ENCODE peak calls at places on chromosomes 13 and 19, in six cellular contexts. I is H9, M is IMR-90, H is trophoblast cell, O is mesenchymal stem cell, P is H1. G is an unnamed sample. For H3K4me1, the result is how much of the 10 kb centered on the place peaks cover.

GRCh38 chr19:54179921-54180452 is 7.0 kb upstream of the TMC4 start:
- DNase-seq in P (peak), O (peak), H (peak), M (peak), I (peak), G (peak)

GRCh38 chr13:41565221-41565620 is 107.9 kb downstream of the RGCC start:
- DNase-seq in M (peak), I (no peak), O (peak), P (no peak), H (no peak), G (no peak)

GRCh38 chr19:5804516-5805464 is at the start of gene NRTN:
- DNase-seq in H (no peak), I (peak), O (no peak), M (no peak), P (no peak), G (peak)

GRCh38 chr19:43422000-43422688 is 7.5 kb downstream of the TEX101 start:
- DNase-seq in M (no peak), I (no peak), H (no peak), P (no peak), O (no peak), G (no peak)

GRCh38 chr13:33080962-33081655 is 64.9 kb downstream of the KL start:
- DNase-seq in O (no peak), M (no peak), I (no peak), P (no peak), H (no peak), G (no peak)

GRCh38 chr13:37492741-37493514 is 105.6 kb downstream of the POSTN start:
- DNase-seq in M (peak), H (no peak), I (no peak), P (no peak), O (peak), G (no peak)

GRCh38 chr19:43651758-43652545 is 12.3 kb upstream of the CADM4 start:
- DNase-seq in I (peak), H (peak), M (peak), O (peak), P (no peak), G (no peak)

GRCh38 chr19:11485245-11485837 is 4.5 kb upstream of the ELAVL3 start:
- DNase-seq in O (no peak), M (no peak), I (no peak), H (no peak), P (no peak), G (no peak)

GRCh38 chr19:19356500-19356899 is 35.9 kb downstream of the MAU2 start:
- DNase-seq in I (no peak), O (no peak), M (no peak), H (no peak), P (no peak), G (no peak)

GRCh38 chr19:6728346-6728745 is 7.9 kb upstream of the C3 start:
- DNase-seq in P (no peak), I (no peak), O (no peak), M (no peak), H (no peak), G (no peak)

GRCh38 chr13:114118086-114118762 is 14.2 kb downstream of the RASA3 start:
- DNase-seq in O (peak), I (no peak), P (no peak), M (no peak), H (no peak), G (no peak)

GRCh38 chr13:48975101-48975925 is at the start of gene FNDC3A:
- DNase-seq in P (no peak), O (peak), M (peak), H (peak), I (peak), G (no peak)

GRCh38 chr13:74966814-74967213 is 515.2 kb downstream of the TBC1D4 start:
- DNase-seq in P (no peak), I (no peak), H (no peak), O (peak), M (no peak), G (no peak)

GRCh38 chr13:75181906-75182305 is 300.1 kb downstream of the TBC1D4 start:
- DNase-seq in P (no peak), I (no peak), M (peak), O (peak), H (peak), G (no peak)

GRCh38 chr19:2273356-2274184 is 8.4 kb downstream of the PEAK3 start:
- DNase-seq in I (peak), H (peak), M (peak), P (peak), O (peak), G (peak)

GRCh38 chr13:58097831-58098230 is 466.3 kb downstream of the PCDH17 start:
- DNase-seq in H (no peak), P (no peak), I (no peak), O (peak), M (no peak), G (no peak)

GRCh38 chr13:114121496-114122466 is 10.6 kb downstream of the RASA3 start:
- DNase-seq in O (peak), I (no peak), P (no peak), H (no peak), M (no peak), G (no peak)

GRCh38 chr13:110285991-110286923 is 20.7 kb downstream of the COL4A1 start:
- DNase-seq in O (no peak), P (no peak), M (no peak), H (peak), I (no peak), G (no peak)

GRCh38 chr13:51714663-51715168 is 89.2 kb downstream of the DHRS12 start:
- DNase-seq in H (peak), O (peak), I (no peak), M (peak), P (no peak), G (no peak)

GRCh38 chr19:4310247-4311121 is 6.1 kb downstream of the FSD1 start:
- DNase-seq in M (no peak), O (no peak), P (peak), H (no peak), I (peak), G (no peak)

GRCh38 chr13:34419025-34419424 is 523.0 kb upstream of the NBEA start:
- DNase-seq in M (no peak), I (no peak), P (no peak), O (peak), H (no peak), G (no peak)

GRCh38 chr19:57559008-57559403 is 657 bp downstream of the ZNF550 start:
- DNase-seq in I (peak), H (no peak), M (no peak), O (peak), P (no peak), G (no peak)

GRCh38 chr19:51111606-51112005 is 3.4 kb upstream of the CTU1 start:
- DNase-seq in O (no peak), H (no peak), M (no peak), P (no peak), I (peak), G (no peak)

GRCh38 chr13:84571264-84571663 is 689.0 kb upstream of the SLITRK1 start:
- DNase-seq in O (no peak), M (peak), H (no peak), I (no peak), P (no peak), G (no peak)

GRCh38 chr19:51702103-51702753 is 9.1 kb downstream of the SPACA6 start:
- DNase-seq in M (peak), H (peak), O (peak), I (peak), P (peak), G (no peak)

GRCh38 chr13:30376426-30377311 is 45.6 kb upstream of the UBE2L5 start:
- DNase-seq in M (no peak), P (no peak), O (no peak), I (no peak), H (no peak), G (no peak)

GRCh38 chr19:10718205-10719196 is 622 bp downstream of the DNM2 start:
- DNase-seq in I (no peak), O (peak), H (peak), P (no peak), M (peak), G (no peak)

GRCh38 chr19:1221141-1221903 is 15.7 kb downstream of the STK11 start:
- DNase-seq in O (peak), I (no peak), M (peak), H (no peak), P (no peak), G (no peak)

GRCh38 chr13:94298346-94298745 is 181.1 kb downstream of the DCT start:
- DNase-seq in P (no peak), H (no peak), M (no peak), I (no peak), O (no peak), G (no peak)

GRCh38 chr13:59823495-59823894 is 340.2 kb downstream of the DIAPH3 start:
- DNase-seq in O (peak), I (no peak), P (no peak), M (peak), H (no peak), G (no peak)

GRCh38 chr13:104327217-104327616 is 1261.0 kb upstream of the SLC10A2 start:
- DNase-seq in H (no peak), P (no peak), I (no peak), O (no peak), M (no peak), G (no peak)

GRCh38 chr19:50780753-50781480 is 9.3 kb upstream of the ACP4 start:
- DNase-seq in I (no peak), P (no peak), M (no peak), H (peak), O (no peak), G (no peak)

GRCh38 chr13:31322025-31322424 is 122.2 kb downstream of the B3GLCT start:
- DNase-seq in O (peak), H (peak), I (no peak), M (peak), P (no peak), G (no peak)

GRCh38 chr13:113669231-113669870 is 2.3 kb downstream of the GRK1 start:
- DNase-seq in I (no peak), H (no peak), M (no peak), O (no peak), P (no peak), G (no peak)

GRCh38 chr19:8500158-8500557 is 2.3 kb downstream of the PRAM1 start:
- DNase-seq in H (no peak), I (no peak), O (no peak), P (no peak), M (no peak), G (no peak)

GRCh38 chr13:73810647-73811046 is 323.6 kb downstream of the KLF12 start:
- DNase-seq in O (no peak), P (no peak), M (peak), H (no peak), I (no peak), G (no peak)

GRCh38 chr19:33472696-33473624 is 48.6 kb downstream of the PEPD start:
- DNase-seq in H (peak), M (peak), P (no peak), I (no peak), O (peak), G (no peak)

DNA sequence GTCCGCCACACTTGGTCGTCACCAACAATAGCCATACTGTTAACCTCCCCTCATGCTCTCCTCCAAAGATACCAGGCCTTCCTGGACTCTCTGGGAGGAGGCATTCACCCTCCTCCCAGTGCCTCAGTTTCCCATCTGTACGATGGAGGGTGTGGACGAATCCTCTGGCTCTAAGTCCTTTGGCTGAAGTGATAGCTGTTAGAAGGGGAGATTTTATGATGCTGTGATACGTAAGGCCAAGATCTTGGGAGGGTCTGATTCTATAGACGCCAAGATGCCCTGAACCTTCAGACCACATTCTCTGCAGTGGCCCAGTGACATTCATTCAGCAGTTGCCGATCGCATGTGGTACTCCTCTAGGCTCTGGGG is 14.8 kb upstream of the NOP53 start:
- DNase-seq in M (no peak), I (no peak), P (no peak), O (no peak), H (no peak), G (no peak)
- H3K4me1 ChIP-seq in M (under half), I (under half), P (under half), O (under half), H (under half), G (under half)

DNA sequence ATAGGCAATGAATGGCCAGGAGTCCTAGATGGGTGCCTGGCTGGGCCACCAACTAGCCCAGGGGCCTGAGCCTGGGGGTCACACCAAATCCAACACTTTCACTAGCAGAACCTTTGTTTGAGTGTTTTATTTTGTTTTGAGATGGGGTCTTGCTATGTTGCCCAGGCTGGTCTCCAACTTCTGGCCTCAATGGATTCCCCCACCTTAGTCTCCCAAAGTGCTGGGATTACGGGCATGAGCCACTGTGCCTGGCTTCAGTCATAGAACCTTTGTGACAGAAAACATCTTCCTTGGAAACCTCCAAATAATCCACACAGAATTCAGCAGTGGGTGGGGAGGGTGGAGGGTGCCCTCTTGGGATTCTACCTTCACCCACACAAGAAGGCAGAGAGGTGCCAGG is 6.1 kb downstream of the PRKACA start:
- DNase-seq in I (no peak), O (no peak), P (no peak), M (no peak), H (no peak), G (no peak)
- H4K91ac ChIP-seq in I (no peak), O (no peak), P (no peak), M (no peak), H (no peak), G (no peak)

DNA sequence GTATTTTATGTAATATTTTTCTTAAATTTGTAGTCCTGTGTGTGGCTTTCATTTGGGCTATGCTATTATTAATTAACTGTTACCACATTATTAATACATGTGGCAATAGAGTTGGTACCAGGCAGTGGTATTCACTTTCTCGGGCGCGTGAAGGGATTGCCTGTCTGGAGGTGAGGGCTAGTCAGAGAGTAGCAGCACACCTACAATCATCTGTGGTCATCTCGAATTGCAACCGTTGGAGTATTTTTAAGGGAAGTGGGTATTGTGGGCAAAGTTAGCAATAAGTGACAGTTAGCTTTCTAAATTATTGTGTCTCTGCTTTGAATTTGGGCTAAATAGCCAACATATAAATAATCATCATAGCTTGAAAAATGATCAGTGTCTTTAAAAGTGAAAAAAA is 20.0 kb upstream of the GPR18 start:
- DNase-seq in H (no peak), P (no peak), O (no peak), M (no peak), I (no peak), G (no peak)
- H3K4me1 ChIP-seq in H (under half), P (under half), O (under half), M (under half), I (under half), G (under half)

GRCh38 chr19:38337360-38337653 is 1.7 kb downstream of the CATSPERG start:
- DNase-seq in M (no peak), H (no peak), P (no peak), O (no peak), I (no peak), G (no peak)
- H4K91ac ChIP-seq in M (no peak), H (peak), P (peak), O (no peak), I (no peak), G (peak)

GRCh38 chr19:38661166-38661565 is 13.7 kb downstream of the ACTN4 start:
- DNase-seq in O (no peak), M (no peak), P (no peak), H (no peak), I (no peak), G (no peak)

GRCh38 chr19:38660724-38661123 is 13.3 kb downstream of the ACTN4 start:
- DNase-seq in O (no peak), P (no peak), I (no peak), H (no peak), M (no peak), G (no peak)

GRCh38 chr19:38663156-38663651 is 15.8 kb downstream of the ACTN4 start:
- DNase-seq in P (no peak), H (no peak), I (no peak), O (no peak), M (no peak), G (no peak)

GRCh38 chr19:38662508-38663155 is 15.2 kb downstream of the ACTN4 start:
- DNase-seq in H (no peak), O (no peak), P (no peak), I (no peak), M (no peak), G (no peak)

DNA sequence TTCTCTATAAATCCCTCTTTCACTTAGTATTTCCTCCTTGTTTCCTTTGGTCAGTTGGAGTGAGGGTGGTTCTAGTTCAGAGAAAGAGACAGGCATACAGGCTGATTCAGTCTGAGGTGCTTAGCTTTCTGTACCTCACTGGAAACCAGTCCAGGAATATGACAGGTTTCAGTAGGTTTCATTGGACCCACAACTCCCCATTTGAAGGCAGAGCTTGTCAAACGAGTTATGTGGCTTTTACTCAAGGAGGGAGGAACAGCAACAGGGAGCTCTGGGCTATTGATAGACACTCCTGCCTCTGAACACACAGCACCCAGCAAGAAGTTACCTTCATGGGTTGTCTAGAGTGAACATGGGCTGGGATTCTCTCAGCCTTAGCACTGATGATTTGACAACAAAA is 14.5 kb downstream of the ACTN4 start:
- DNase-seq in I (no peak), O (no peak), M (no peak), P (no peak), H (peak), G (no peak)
- H3K4me1 ChIP-seq in I (under half), O (half or more), M (half or more), P (half or more), H (half or more), G (half or more)

DNA sequence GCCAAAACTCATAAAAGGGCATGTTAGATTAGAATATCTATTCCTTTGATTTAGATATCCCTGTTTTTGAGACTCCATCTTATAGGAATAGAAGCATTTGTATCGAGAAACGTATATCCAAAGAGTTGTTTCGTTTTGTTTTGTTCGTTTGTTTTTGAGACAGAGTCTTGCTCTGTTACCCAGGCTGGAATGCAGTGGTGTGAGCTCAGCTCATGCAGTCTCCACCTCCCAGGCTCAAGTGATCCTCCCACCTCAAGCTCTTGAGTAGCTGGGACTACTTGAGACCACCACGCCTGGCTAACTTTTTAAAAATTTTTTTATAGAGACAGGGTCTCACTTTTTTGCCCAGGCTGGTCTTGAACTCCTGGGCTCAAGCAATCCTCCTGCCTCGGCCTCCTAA is 26.6 kb upstream of the ZMYM5 start:
- DNase-seq in O (no peak), I (no peak), P (no peak), H (no peak), M (no peak), G (no peak)
- H4K91ac ChIP-seq in O (no peak), I (no peak), P (no peak), H (no peak), M (no peak), G (no peak)

DNA sequence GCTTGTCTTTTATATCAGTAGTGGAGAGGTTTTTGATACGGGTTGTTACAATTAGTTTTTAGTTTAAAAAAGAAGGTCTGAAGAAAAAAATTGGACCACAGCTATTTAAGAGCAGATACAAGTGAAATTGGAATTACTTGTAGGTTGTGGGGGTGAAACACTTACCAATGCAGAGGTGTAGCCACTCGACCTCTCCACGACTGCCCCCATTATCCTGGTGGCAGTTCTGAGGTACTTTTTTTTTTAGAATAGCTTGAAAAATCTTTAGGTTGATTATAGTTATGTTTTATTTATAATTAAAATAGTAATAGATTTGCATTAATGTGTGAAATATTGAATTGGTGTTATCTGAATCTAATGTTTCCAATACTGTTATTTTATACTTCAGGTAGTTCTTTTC is 60.7 kb downstream of the PAN3 start:
- DNase-seq in M (no peak), P (no peak), O (no peak), H (no peak), I (no peak), G (no peak)
- H3K4me1 ChIP-seq in M (under half), P (under half), O (under half), H (under half), I (under half), G (under half)